ENCODE peak calls at places on chromosomes 3 and 15, in nine cellular contexts. One of them, this sample, is unnamed.

GRCh38 chr15:43168192-43169107 is 16.8 kb upstream of the CCNDBP1 start:
- DNase-seq in stimulated activated CD4-positive, alpha-beta T cell treated with anti-CD3 and anti-CD28 coated beads, Interleukin-2, amount 100 ng/mL, for 48 hours: no peak
- DNase-seq in mesothelial cell of epicardium: no peak
- DNase-seq in myocyte: peak; percentile 91
- DNase-seq in bronchial epithelial cell: peak; percentile 92
- DNase-seq in HEK293T: no peak
- DNase-seq in cerebellar cortex: peak; percentile 70
- DNase-seq in NCI-H1694: no peak
- DNase-seq in skeletal muscle cell: peak; percentile 21
- DNase-seq in this sample: no peak

GRCh38 chr15:60362318-60363023 is 35.3 kb downstream of the ANXA2 start:
- DNase-seq in stimulated activated CD4-positive, alpha-beta T cell treated with anti-CD3 and anti-CD28 coated beads, Interleukin-2, amount 100 ng/mL, for 48 hours: peak; percentile 17
- DNase-seq in mesothelial cell of epicardium: no peak
- DNase-seq in myocyte: peak; percentile 50
- DNase-seq in bronchial epithelial cell: peak; percentile 65
- DNase-seq in HEK293T: no peak
- DNase-seq in cerebellar cortex: no peak
- DNase-seq in NCI-H1694: peak; percentile 2
- DNase-seq in skeletal muscle cell: no peak
- DNase-seq in this sample: no peak

GRCh38 chr15:58138106-58138505 is at the start of gene AQP9:
- DNase-seq in stimulated activated CD4-positive, alpha-beta T cell treated with anti-CD3 and anti-CD28 coated beads, Interleukin-2, amount 100 ng/mL, for 48 hours: no peak
- DNase-seq in mesothelial cell of epicardium: no peak
- DNase-seq in myocyte: no peak
- DNase-seq in bronchial epithelial cell: no peak
- DNase-seq in HEK293T: no peak
- DNase-seq in cerebellar cortex: no peak
- DNase-seq in NCI-H1694: no peak
- DNase-seq in skeletal muscle cell: no peak
- DNase-seq in this sample: no peak

GRCh38 chr3:160448845-160449659 is 534 bp downstream of the TRIM59 start:
- DNase-seq in stimulated activated CD4-positive, alpha-beta T cell treated with anti-CD3 and anti-CD28 coated beads, Interleukin-2, amount 100 ng/mL, for 48 hours: no peak
- DNase-seq in mesothelial cell of epicardium: peak; percentile 34
- DNase-seq in myocyte: peak; percentile 48
- DNase-seq in bronchial epithelial cell: peak; percentile 40
- DNase-seq in HEK293T: no peak
- DNase-seq in cerebellar cortex: no peak
- DNase-seq in NCI-H1694: no peak
- DNase-seq in skeletal muscle cell: no peak
- DNase-seq in this sample: peak; percentile 12

GRCh38 chr3:66816110-66816761 is 181.9 kb upstream of the KBTBD8 start:
- DNase-seq in stimulated activated CD4-positive, alpha-beta T cell treated with anti-CD3 and anti-CD28 coated beads, Interleukin-2, amount 100 ng/mL, for 48 hours: no peak
- DNase-seq in mesothelial cell of epicardium: no peak
- DNase-seq in myocyte: peak; percentile 45
- DNase-seq in bronchial epithelial cell: peak; percentile 55
- DNase-seq in HEK293T: peak; percentile 65
- DNase-seq in cerebellar cortex: peak; percentile 64
- DNase-seq in NCI-H1694: peak; percentile 27
- DNase-seq in skeletal muscle cell: peak; percentile 37
- DNase-seq in this sample: no peak

GRCh38 chr3:70067860-70068479 is 68.4 kb downstream of the SAMMSON start:
- DNase-seq in stimulated activated CD4-positive, alpha-beta T cell treated with anti-CD3 and anti-CD28 coated beads, Interleukin-2, amount 100 ng/mL, for 48 hours: no peak
- DNase-seq in mesothelial cell of epicardium: no peak
- DNase-seq in myocyte: peak; percentile 12
- DNase-seq in bronchial epithelial cell: no peak
- DNase-seq in HEK293T: no peak
- DNase-seq in cerebellar cortex: no peak
- DNase-seq in NCI-H1694: no peak
- DNase-seq in skeletal muscle cell: no peak
- DNase-seq in this sample: no peak

GRCh38 chr3:52231502-52232278 is 6.2 kb upstream of the TLR9 start:
- DNase-seq in stimulated activated CD4-positive, alpha-beta T cell treated with anti-CD3 and anti-CD28 coated beads, Interleukin-2, amount 100 ng/mL, for 48 hours: peak; percentile 95
- DNase-seq in mesothelial cell of epicardium: peak; percentile 56
- DNase-seq in myocyte: peak; percentile 67
- DNase-seq in bronchial epithelial cell: peak; percentile 38
- DNase-seq in HEK293T: peak; percentile 81
- DNase-seq in cerebellar cortex: no peak
- DNase-seq in NCI-H1694: no peak
- DNase-seq in skeletal muscle cell: no peak
- DNase-seq in this sample: peak; percentile 63

GRCh38 chr15:57158589-57158988 is 217.7 kb upstream of the CGNL1 start:
- DNase-seq in stimulated activated CD4-positive, alpha-beta T cell treated with anti-CD3 and anti-CD28 coated beads, Interleukin-2, amount 100 ng/mL, for 48 hours: no peak
- DNase-seq in mesothelial cell of epicardium: no peak
- DNase-seq in myocyte: peak; percentile 87
- DNase-seq in bronchial epithelial cell: peak; percentile 73
- DNase-seq in HEK293T: no peak
- DNase-seq in cerebellar cortex: peak; percentile 66
- DNase-seq in NCI-H1694: peak; percentile 80
- DNase-seq in skeletal muscle cell: no peak
- DNase-seq in this sample: no peak

GRCh38 chr3:115398481-115398880 is 224.8 kb upstream of the GAP43 start:
- DNase-seq in stimulated activated CD4-positive, alpha-beta T cell treated with anti-CD3 and anti-CD28 coated beads, Interleukin-2, amount 100 ng/mL, for 48 hours: no peak
- DNase-seq in mesothelial cell of epicardium: no peak
- DNase-seq in myocyte: no peak
- DNase-seq in bronchial epithelial cell: no peak
- DNase-seq in HEK293T: no peak
- DNase-seq in cerebellar cortex: no peak
- DNase-seq in NCI-H1694: no peak
- DNase-seq in skeletal muscle cell: no peak
- DNase-seq in this sample: no peak

GRCh38 chr3:140249188-140249587 is 314.2 kb downstream of the CLSTN2 start:
- DNase-seq in stimulated activated CD4-positive, alpha-beta T cell treated with anti-CD3 and anti-CD28 coated beads, Interleukin-2, amount 100 ng/mL, for 48 hours: no peak
- DNase-seq in mesothelial cell of epicardium: no peak
- DNase-seq in myocyte: no peak
- DNase-seq in bronchial epithelial cell: no peak
- DNase-seq in HEK293T: no peak
- DNase-seq in cerebellar cortex: no peak
- DNase-seq in NCI-H1694: no peak
- DNase-seq in skeletal muscle cell: no peak
- DNase-seq in this sample: no peak

GRCh38 chr3:169227911-169228310 is 435.6 kb downstream of the MECOM start:
- DNase-seq in stimulated activated CD4-positive, alpha-beta T cell treated with anti-CD3 and anti-CD28 coated beads, Interleukin-2, amount 100 ng/mL, for 48 hours: no peak
- DNase-seq in mesothelial cell of epicardium: no peak
- DNase-seq in myocyte: no peak
- DNase-seq in bronchial epithelial cell: no peak
- DNase-seq in HEK293T: no peak
- DNase-seq in cerebellar cortex: no peak
- DNase-seq in NCI-H1694: no peak
- DNase-seq in skeletal muscle cell: no peak
- DNase-seq in this sample: no peak

GRCh38 chr3:170953736-170954135 is 45.3 kb upstream of the EIF5A2 start:
- DNase-seq in stimulated activated CD4-positive, alpha-beta T cell treated with anti-CD3 and anti-CD28 coated beads, Interleukin-2, amount 100 ng/mL, for 48 hours: no peak
- DNase-seq in mesothelial cell of epicardium: no peak
- DNase-seq in myocyte: no peak
- DNase-seq in bronchial epithelial cell: no peak
- DNase-seq in HEK293T: no peak
- DNase-seq in cerebellar cortex: no peak
- DNase-seq in NCI-H1694: no peak
- DNase-seq in skeletal muscle cell: no peak
- DNase-seq in this sample: no peak

GRCh38 chr3:195123196-195123805 is 147.7 kb downstream of the XXYLT1 start:
- DNase-seq in stimulated activated CD4-positive, alpha-beta T cell treated with anti-CD3 and anti-CD28 coated beads, Interleukin-2, amount 100 ng/mL, for 48 hours: no peak
- DNase-seq in mesothelial cell of epicardium: no peak
- DNase-seq in myocyte: no peak
- DNase-seq in bronchial epithelial cell: no peak
- DNase-seq in HEK293T: peak; percentile 10
- DNase-seq in cerebellar cortex: no peak
- DNase-seq in NCI-H1694: no peak
- DNase-seq in skeletal muscle cell: no peak
- DNase-seq in this sample: no peak

GRCh38 chr3:122258757-122259371 is 66.2 kb upstream of the CSTA start:
- DNase-seq in stimulated activated CD4-positive, alpha-beta T cell treated with anti-CD3 and anti-CD28 coated beads, Interleukin-2, amount 100 ng/mL, for 48 hours: peak; percentile 62
- DNase-seq in mesothelial cell of epicardium: no peak
- DNase-seq in myocyte: peak; percentile 71
- DNase-seq in bronchial epithelial cell: peak; percentile 66
- DNase-seq in HEK293T: peak; percentile 78
- DNase-seq in cerebellar cortex: peak; percentile 33
- DNase-seq in NCI-H1694: peak; percentile 22
- DNase-seq in skeletal muscle cell: peak; percentile 23
- DNase-seq in this sample: peak; percentile 63

GRCh38 chr15:60184579-60184978 is 180.5 kb downstream of the FOXB1 start:
- DNase-seq in stimulated activated CD4-positive, alpha-beta T cell treated with anti-CD3 and anti-CD28 coated beads, Interleukin-2, amount 100 ng/mL, for 48 hours: no peak
- DNase-seq in mesothelial cell of epicardium: no peak
- DNase-seq in myocyte: peak; percentile 11
- DNase-seq in bronchial epithelial cell: peak; percentile 62
- DNase-seq in HEK293T: no peak
- DNase-seq in cerebellar cortex: no peak
- DNase-seq in NCI-H1694: no peak
- DNase-seq in skeletal muscle cell: no peak
- DNase-seq in this sample: no peak

GRCh38 chr3:134397755-134398154 is 23.5 kb upstream of the AMOTL2 start:
- DNase-seq in stimulated activated CD4-positive, alpha-beta T cell treated with anti-CD3 and anti-CD28 coated beads, Interleukin-2, amount 100 ng/mL, for 48 hours: no peak
- DNase-seq in mesothelial cell of epicardium: no peak
- DNase-seq in myocyte: no peak
- DNase-seq in bronchial epithelial cell: no peak
- DNase-seq in HEK293T: no peak
- DNase-seq in cerebellar cortex: no peak
- DNase-seq in NCI-H1694: no peak
- DNase-seq in skeletal muscle cell: no peak
- DNase-seq in this sample: no peak

GRCh38 chr15:98651581-98652220 is 3.4 kb downstream of the IGF1R start:
- DNase-seq in stimulated activated CD4-positive, alpha-beta T cell treated with anti-CD3 and anti-CD28 coated beads, Interleukin-2, amount 100 ng/mL, for 48 hours: no peak
- DNase-seq in mesothelial cell of epicardium: no peak
- DNase-seq in myocyte: no peak
- DNase-seq in bronchial epithelial cell: peak; percentile 55
- DNase-seq in HEK293T: no peak
- DNase-seq in cerebellar cortex: no peak
- DNase-seq in NCI-H1694: no peak
- DNase-seq in skeletal muscle cell: no peak
- DNase-seq in this sample: no peak

GRCh38 chr3:149738891-149739290 is 13.4 kb downstream of the COMMD2 start:
- DNase-seq in stimulated activated CD4-positive, alpha-beta T cell treated with anti-CD3 and anti-CD28 coated beads, Interleukin-2, amount 100 ng/mL, for 48 hours: no peak
- DNase-seq in mesothelial cell of epicardium: no peak
- DNase-seq in myocyte: no peak
- DNase-seq in bronchial epithelial cell: peak; percentile 76
- DNase-seq in HEK293T: no peak
- DNase-seq in cerebellar cortex: no peak
- DNase-seq in NCI-H1694: no peak
- DNase-seq in skeletal muscle cell: no peak
- DNase-seq in this sample: no peak

GRCh38 chr3:11567516-11568467 is 75.9 kb downstream of the VGLL4 start:
- DNase-seq in stimulated activated CD4-positive, alpha-beta T cell treated with anti-CD3 and anti-CD28 coated beads, Interleukin-2, amount 100 ng/mL, for 48 hours: no peak
- DNase-seq in mesothelial cell of epicardium: no peak
- DNase-seq in myocyte: peak; percentile 92
- DNase-seq in bronchial epithelial cell: peak; percentile 71
- DNase-seq in HEK293T: no peak
- DNase-seq in cerebellar cortex: no peak
- DNase-seq in NCI-H1694: no peak
- DNase-seq in skeletal muscle cell: peak; percentile 56
- DNase-seq in this sample: no peak

This sample was measured in heart right ventricle.